ENCODE peak calls at places on chromosomes 5 and 9, in ten cellular contexts. Q is GM23338, N is cardiac muscle cell, Y is spleen, B is aorta, H is WERI-Rb-1, V is breast epithelium, S is kidney, M is heart left ventricle, O is Peyer's patch. A is an unnamed sample.

GRCh38 chr5:54753034-54753433 is 232.4 kb downstream of the ESM1 start:
- DNase-seq in Q (no peak), N (no peak), Y (no peak), B (peak), H (no peak), V (no peak), S (no peak), M (no peak), O (peak), A (no peak)

GRCh38 chr5:61758711-61759110 is 426.7 kb downstream of the ZSWIM6 start:
- DNase-seq in Q (no peak), N (peak), Y (no peak), B (no peak), H (no peak), V (no peak), S (no peak), M (no peak), O (no peak), A (no peak)

GRCh38 chr9:5718296-5719032 is 89.6 kb downstream of the RIC1 start:
- DNase-seq in Q (no peak), N (no peak), Y (no peak), B (no peak), H (no peak), V (no peak), S (no peak), M (no peak), O (no peak), A (no peak)

GRCh38 chr5:80231243-80231642 is 24.6 kb downstream of the SERINC5 start:
- DNase-seq in Q (no peak), N (no peak), Y (no peak), B (no peak), H (no peak), V (no peak), S (no peak), M (no peak), O (no peak), A (no peak)

GRCh38 chr5:142151436-142152382 is 43.1 kb downstream of the NDFIP1 start:
- DNase-seq in Q (peak), N (peak), Y (no peak), B (peak), H (peak), V (no peak), S (no peak), M (no peak), O (peak), A (peak)

GRCh38 chr5:16712178-16712577 is 95.4 kb upstream of the RETREG1 start:
- DNase-seq in Q (no peak), N (no peak), Y (no peak), B (no peak), H (no peak), V (no peak), S (no peak), M (no peak), O (no peak), A (no peak)

GRCh38 chr9:24041294-24041693 is 215.3 kb upstream of the ELAVL2 start:
- DNase-seq in Q (no peak), N (no peak), Y (no peak), B (no peak), H (no peak), V (no peak), S (no peak), M (no peak), O (no peak), A (no peak)

GRCh38 chr9:117720066-117720465 is 15.9 kb downstream of the TLR4 start:
- DNase-seq in Q (no peak), N (no peak), Y (no peak), B (no peak), H (no peak), V (no peak), S (no peak), M (no peak), O (no peak), A (no peak)

GRCh38 chr5:112492291-112492690 is 73.2 kb upstream of the EPB41L4A start:
- DNase-seq in Q (peak), N (peak), Y (no peak), B (peak), H (peak), V (peak), S (peak), M (peak), O (peak), A (peak)

GRCh38 chr9:20395671-20396070 is 226.6 kb downstream of the MLLT3 start:
- DNase-seq in Q (no peak), N (no peak), Y (no peak), B (no peak), H (no peak), V (no peak), S (no peak), M (no peak), O (no peak), A (no peak)

GRCh38 chr5:23820764-23821471 is 313.5 kb downstream of the PRDM9 start:
- DNase-seq in Q (peak), N (peak), Y (no peak), B (no peak), H (peak), V (no peak), S (no peak), M (no peak), O (no peak), A (no peak)

DNA sequence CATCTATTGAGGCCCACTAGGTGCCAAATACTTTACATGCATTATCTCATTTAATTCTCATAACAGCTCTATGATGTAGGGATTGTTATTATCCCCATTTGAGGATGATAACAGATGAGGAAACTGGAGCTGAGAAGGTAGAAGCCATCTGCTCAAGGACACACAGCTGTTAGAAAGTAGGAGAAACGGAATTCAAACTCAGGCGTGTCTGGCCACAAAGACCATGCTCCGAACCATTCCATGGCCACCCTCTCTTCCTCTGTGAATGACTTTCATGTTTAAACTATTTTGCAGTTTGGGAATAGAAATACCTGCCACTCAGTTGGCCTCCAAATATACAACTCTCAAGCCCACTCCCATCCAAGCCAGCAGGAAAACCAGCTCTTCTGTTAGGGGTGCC is 87.6 kb upstream of the ANKRD55 start:
- DNase-seq in Q (no peak), N (no peak), Y (no peak), B (no peak), H (no peak), V (no peak), S (no peak), M (no peak), O (no peak), A (no peak)
- H3K27ac ChIP-seq in Q (no peak), N (no peak), Y (no peak), B (no peak), H (no peak), V (no peak), S (no peak), M (no peak), O (no peak), A (no peak)

DNA sequence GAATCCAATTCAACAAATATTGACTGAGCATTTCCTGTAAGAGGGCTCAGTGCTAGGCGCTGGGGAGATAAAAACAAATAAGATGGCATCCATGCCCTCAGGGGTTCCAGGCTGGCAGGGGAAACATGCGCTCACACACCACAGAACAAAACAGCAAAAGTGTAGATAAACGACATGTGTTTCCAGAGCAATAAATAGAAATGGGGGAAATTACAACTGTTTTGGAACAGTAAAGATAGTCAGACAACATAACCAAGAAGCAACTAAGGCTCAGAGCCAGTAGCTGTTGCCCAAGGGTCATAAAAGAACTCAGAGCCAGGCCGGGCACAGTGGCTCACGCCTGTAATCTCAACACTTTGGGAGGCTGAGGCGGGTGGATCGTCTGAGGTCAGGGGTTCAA is 25.1 kb downstream of the ZNF608 start:
- DNase-seq in Q (no peak), N (no peak), Y (no peak), B (no peak), H (no peak), V (no peak), S (no peak), M (no peak), O (no peak), A (peak)
- H3K27ac ChIP-seq in Q (peak), N (peak), Y (no peak), B (no peak), H (no peak), V (no peak), S (no peak), M (no peak), O (no peak), A (no peak)

GRCh38 chr9:130854835-130855234 is 19.8 kb downstream of the ABL1 start:
- DNase-seq in Q (no peak), N (no peak), Y (no peak), B (no peak), H (no peak), V (no peak), S (peak), M (no peak), O (no peak), A (no peak)

GRCh38 chr9:130854086-130854485 is 19.0 kb downstream of the ABL1 start:
- DNase-seq in Q (no peak), N (no peak), Y (no peak), B (no peak), H (no peak), V (no peak), S (no peak), M (no peak), O (no peak), A (no peak)

GRCh38 chr9:130849356-130849755 is 14.3 kb downstream of the ABL1 start:
- DNase-seq in Q (no peak), N (no peak), Y (no peak), B (no peak), H (no peak), V (no peak), S (no peak), M (no peak), O (no peak), A (no peak)

GRCh38 chr9:130856474-130856873 is 21.4 kb downstream of the ABL1 start:
- DNase-seq in Q (no peak), N (no peak), Y (no peak), B (no peak), H (no peak), V (no peak), S (no peak), M (no peak), O (no peak), A (no peak)

DNA sequence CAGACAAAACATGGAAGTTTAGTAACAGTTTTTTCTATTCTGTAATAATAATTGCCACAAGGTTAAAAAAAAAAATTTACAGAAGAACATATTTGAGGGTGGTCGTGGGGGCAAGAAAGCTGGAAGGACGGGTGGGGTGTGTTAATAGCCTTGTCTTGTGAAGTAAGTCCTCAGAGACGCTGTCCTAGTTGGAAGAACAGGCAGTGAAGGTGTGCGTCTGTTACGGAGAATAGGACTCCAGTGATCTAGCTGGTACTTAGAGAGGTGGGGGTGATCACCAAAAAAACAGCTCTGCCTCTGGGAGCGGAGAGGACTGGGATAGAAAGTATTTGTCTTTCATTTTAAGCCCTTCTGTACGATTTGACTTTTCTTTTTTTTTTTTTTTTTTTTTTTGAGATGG is 17.7 kb downstream of the ABL1 start:
- DNase-seq in Q (no peak), N (no peak), Y (no peak), B (no peak), H (no peak), V (no peak), S (no peak), M (no peak), O (no peak), A (peak)
- H3K27ac ChIP-seq in Q (no peak), N (no peak), Y (no peak), B (peak), H (no peak), V (no peak), S (no peak), M (no peak), O (peak), A (no peak)

GRCh38 chr5:113989913-113990305 is 372.0 kb upstream of the KCNN2 start:
- DNase-seq in Q (no peak), N (no peak), Y (no peak), B (no peak), H (no peak), V (no peak), S (no peak), M (no peak), O (no peak), A (no peak)
- H3K27ac ChIP-seq in Q (no peak), N (no peak), Y (no peak), B (no peak), H (no peak), V (no peak), S (no peak), M (no peak), O (no peak), A (no peak)

DNA sequence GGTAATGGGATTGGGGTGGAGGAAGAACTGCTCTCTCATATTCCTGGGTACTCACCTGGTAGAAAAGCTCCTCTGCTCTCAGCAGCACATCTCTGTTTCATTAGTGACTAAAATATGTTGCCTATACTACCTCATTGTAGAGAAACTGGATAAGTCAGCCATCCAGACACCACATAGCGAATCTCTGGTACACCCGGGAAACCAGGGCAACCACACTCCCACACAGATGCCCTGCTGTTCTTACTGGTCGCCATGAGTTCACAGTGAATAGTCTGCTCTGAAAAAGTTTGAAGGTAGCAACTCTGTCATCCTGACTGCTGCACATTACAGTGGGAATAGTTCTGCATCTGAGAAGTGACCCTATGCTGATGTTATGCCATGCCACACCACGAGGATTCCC is 135.0 kb downstream of the ENTREP1 start:
- DNase-seq in Q (no peak), N (no peak), Y (no peak), B (no peak), H (no peak), V (no peak), S (no peak), M (no peak), O (no peak), A (no peak)
- H3K27ac ChIP-seq in Q (no peak), N (no peak), Y (no peak), B (no peak), H (no peak), V (no peak), S (no peak), M (no peak), O (no peak), A (no peak)

GRCh38 chr5:140287776-140288521 is 15.0 kb downstream of the PFDN1 start:
- DNase-seq in Q (no peak), N (no peak), Y (no peak), B (no peak), H (no peak), V (no peak), S (no peak), M (no peak), O (no peak), A (no peak)
- H3K27ac ChIP-seq in Q (no peak), N (no peak), Y (no peak), B (no peak), H (no peak), V (no peak), S (no peak), M (no peak), O (no peak), A (no peak)

DNA sequence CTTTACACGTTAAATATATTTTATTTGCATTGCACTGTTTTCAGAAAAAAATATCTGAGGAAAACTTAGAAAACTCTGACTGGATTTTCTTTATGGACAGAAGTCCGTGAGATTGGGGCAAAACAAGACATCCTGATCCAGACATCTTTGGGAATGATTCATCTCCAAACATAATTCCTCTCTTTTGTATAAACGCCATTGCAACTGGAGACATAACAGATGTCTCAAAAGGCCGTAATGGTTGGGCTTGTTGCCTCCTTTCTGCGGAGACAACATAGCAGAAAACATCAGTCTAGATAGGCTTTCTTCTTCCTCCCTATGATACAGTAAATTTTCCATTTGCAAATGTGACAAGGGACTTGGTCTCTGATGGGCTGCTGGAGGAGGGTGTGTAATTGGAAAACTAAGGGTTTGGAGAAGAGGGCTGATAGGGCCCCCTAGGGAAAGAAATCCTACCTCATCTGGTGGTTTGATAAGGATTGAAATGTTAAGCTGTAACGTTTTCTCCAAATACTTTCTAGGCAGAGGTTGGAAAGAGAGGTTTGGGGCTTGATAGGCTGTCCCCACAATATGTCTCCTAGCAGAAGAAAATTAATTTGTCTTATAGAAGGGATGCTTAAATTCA is 631.5 kb upstream of the ST8SIA4 start:
- DNase-seq in Q (no peak), N (no peak), Y (no peak), B (no peak), H (no peak), V (no peak), S (no peak), M (no peak), O (no peak), A (peak)
- H3K27ac ChIP-seq in Q (no peak), N (no peak), Y (no peak), B (no peak), H (no peak), V (no peak), S (no peak), M (no peak), O (no peak), A (no peak)

GRCh38 chr9:108897324-108898096 is 35.4 kb downstream of the ACTL7A start:
- DNase-seq in Q (no peak), N (no peak), Y (no peak), B (no peak), H (no peak), V (no peak), S (no peak), M (no peak), O (no peak), A (no peak)

GRCh38 chr9:108889649-108890067 is 27.6 kb downstream of the ACTL7A start:
- DNase-seq in Q (peak), N (peak), Y (no peak), B (no peak), H (no peak), V (no peak), S (no peak), M (no peak), O (no peak), A (no peak)

DNA sequence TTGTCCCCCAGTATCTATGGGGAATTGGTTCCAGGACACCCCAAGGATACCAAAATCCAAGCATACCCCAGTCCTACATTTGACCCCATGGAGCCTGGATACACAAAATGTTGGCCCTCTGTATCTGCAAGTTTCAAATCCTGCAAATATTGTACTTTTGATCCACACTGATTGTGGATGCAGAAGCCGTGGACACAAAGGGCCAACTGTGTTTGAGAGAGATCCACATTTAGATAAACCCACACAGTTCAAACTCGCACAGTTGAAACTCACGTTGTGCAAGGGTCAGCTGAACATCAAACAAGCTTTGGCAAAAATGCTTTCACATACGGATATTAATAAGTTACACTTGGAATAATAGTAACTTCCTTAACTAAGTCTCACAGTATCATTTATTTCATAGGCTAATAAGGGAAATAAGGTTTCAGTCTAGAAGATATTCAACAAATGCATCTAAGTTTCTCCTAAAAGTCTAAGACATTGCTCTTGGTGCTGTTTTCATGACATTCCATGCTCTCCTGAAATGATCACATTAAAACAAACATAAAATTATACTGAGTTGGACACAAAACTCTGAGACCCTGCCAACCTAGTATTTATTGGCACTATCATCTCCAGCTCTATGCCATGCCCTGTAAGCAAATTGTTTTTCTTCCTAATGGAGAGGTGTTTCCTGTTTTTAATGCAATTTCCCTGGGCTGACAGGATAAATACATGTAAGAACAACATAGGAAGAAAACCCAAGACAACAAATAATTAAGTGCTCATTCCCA is 32.3 kb downstream of the ACTL7A start:
- DNase-seq in Q (no peak), N (no peak), Y (no peak), B (no peak), H (no peak), V (no peak), S (no peak), M (no peak), O (no peak), A (no peak)
- H3K27ac ChIP-seq in Q (no peak), N (no peak), Y (no peak), B (no peak), H (no peak), V (no peak), S (no peak), M (no peak), O (no peak), A (no peak)

GRCh38 chr9:126033956-126034355 is 286.8 kb downstream of the PBX3 start:
- DNase-seq in Q (no peak), N (no peak), Y (peak), B (peak), H (no peak), V (no peak), S (peak), M (no peak), O (no peak), A (no peak)
- H3K27ac ChIP-seq in Q (no peak), N (no peak), Y (no peak), B (no peak), H (no peak), V (no peak), S (no peak), M (no peak), O (no peak), A (no peak)

A was measured in endodermal cell.